ENCODE peak calls at places on chromosomes 1 and 21, in four cellular contexts. W, G, D and S are unnamed samples.

GRCh38 chr21:33378081-33378480 is 25.1 kb upstream of the IFNGR2 start:
- DNase-seq in W (no peak), G (no peak), D (no peak), S (no peak)

GRCh38 chr1:97727029-97727428 is 193.8 kb downstream of the DPYD start:
- DNase-seq in W (no peak), G (no peak), D (no peak), S (no peak)

GRCh38 chr1:11187936-11188335 is 1.2 kb upstream of the ANGPTL7 start:
- DNase-seq in W (no peak), G (no peak), D (no peak), S (no peak)

GRCh38 chr1:9593492-9594465 is 5.1 kb downstream of the TMEM201 start:
- DNase-seq in W (no peak), G (peak; percentile 72), D (peak; percentile 33), S (no peak)

GRCh38 chr1:232355162-232356006 is 274.5 kb downstream of the SIPA1L2 start:
- DNase-seq in W (no peak), G (no peak), D (no peak), S (no peak)

GRCh38 chr1:108643492-108644333 is 17.2 kb downstream of the HENMT1 start:
- DNase-seq in W (no peak), G (peak; percentile 61), D (peak; percentile 33), S (peak; percentile 52)

GRCh38 chr1:240967070-240967724 is 355.2 kb upstream of the GREM2 start:
- DNase-seq in W (no peak), G (peak; percentile 27), D (no peak), S (no peak)

GRCh38 chr1:106937104-106937503 is 119.4 kb upstream of the PRMT6 start:
- DNase-seq in W (no peak), G (peak; percentile 33), D (no peak), S (no peak)

GRCh38 chr1:207030522-207031009 is 2.0 kb downstream of the C1orf116 start:
- DNase-seq in W (no peak), G (no peak), D (no peak), S (no peak)

GRCh38 chr1:180195401-180195800 is 34.7 kb upstream of the LHX4 start:
- DNase-seq in W (no peak), G (no peak), D (no peak), S (no peak)

GRCh38 chr1:221217029-221217428 is 337.8 kb downstream of the HLX start:
- DNase-seq in W (no peak), G (peak; percentile 32), D (no peak), S (no peak)

GRCh38 chr1:46224966-46225365 is 21.8 kb downstream of the LURAP1 start:
- DNase-seq in W (no peak), G (no peak), D (no peak), S (no peak)

GRCh38 chr1:158329807-158330206 is 1.5 kb downstream of the CD1B start:
- DNase-seq in W (no peak), G (no peak), D (no peak), S (no peak)

GRCh38 chr1:205849619-205850355 is at the start of gene PM20D1:
- DNase-seq in W (peak; percentile 30), G (peak; percentile 4), D (no peak), S (peak; percentile 94)

GRCh38 chr1:9687120-9687875 is 35.8 kb downstream of the PIK3CD start:
- DNase-seq in W (peak; percentile 19), G (peak; percentile 65), D (no peak), S (peak; percentile 75)

GRCh38 chr1:172109357-172109756 is 268.1 kb downstream of the DNM3 start:
- DNase-seq in W (no peak), G (peak; percentile 33), D (no peak), S (no peak)

GRCh38 chr1:113140588-113141446 is 67.8 kb downstream of the LRIG2 start:
- DNase-seq in W (peak; percentile 13), G (peak; percentile 82), D (peak; percentile 29), S (peak; percentile 24)

GRCh38 chr1:196115641-196116040 is 492.6 kb downstream of the KCNT2 start:
- DNase-seq in W (no peak), G (peak; percentile 62), D (no peak), S (no peak)

GRCh38 chr1:59976194-59977074 is 49.9 kb upstream of the CYP2J2 start:
- DNase-seq in W (peak; percentile 16), G (peak; percentile 84), D (no peak), S (peak; percentile 10)

GRCh38 chr1:59565611-59566410 is 248.9 kb upstream of the HOOK1 start:
- DNase-seq in W (no peak), G (peak; percentile 81), D (no peak), S (no peak)

GRCh38 chr1:210117198-210117597 is 115.4 kb upstream of the SERTAD4 start:
- DNase-seq in W (no peak), G (no peak), D (no peak), S (no peak)